ENCODE peak calls at places on chromosomes 7 and 10, in five cellular contexts. J is T-helper 2 cell treated with Interferon-gamma antibody and Interleukin-4, amounts not matched to agents 5 μg/mL and 100 μg/mL, for 36 hours; X is heart right ventricle; F is HCT116; Z is fibroblast of pulmonary artery. H is an unnamed sample.

GRCh38 chr10:85187047-85187446 is 858.7 kb downstream of the CCSER2 start:
- DNase-seq in J (no peak), X (no peak), F (no peak), Z (no peak), H (no peak)

GRCh38 chr7:7181519-7182155 is 707 bp upstream of the C1GALT1 start:
- DNase-seq in J (peak), X (no peak), F (peak), Z (peak), H (peak)

GRCh38 chr10:64261092-64261491 is 739.9 kb downstream of the REEP3 start:
- DNase-seq in J (no peak), X (no peak), F (no peak), Z (no peak), H (no peak)

GRCh38 chr7:107799645-107800264 is 3.3 kb downstream of the SLC26A3 start:
- DNase-seq in J (no peak), X (no peak), F (no peak), Z (no peak), H (no peak)

GRCh38 chr10:77332256-77332655 is 305.4 kb downstream of the KCNMA1 start:
- DNase-seq in J (no peak), X (no peak), F (no peak), Z (no peak), H (no peak)

GRCh38 chr10:119020627-119020946 is 8.9 kb upstream of the NANOS1 start:
- DNase-seq in J (no peak), X (no peak), F (no peak), Z (no peak), H (no peak)

GRCh38 chr10:88027570-88027969 is 164.1 kb downstream of the PTEN start:
- DNase-seq in J (no peak), X (no peak), F (no peak), Z (no peak), H (no peak)

GRCh38 chr7:40972426-40972825 is 730.5 kb downstream of the INHBA start:
- DNase-seq in J (no peak), X (no peak), F (no peak), Z (no peak), H (no peak)

GRCh38 chr10:91521444-91521843 is 111.3 kb downstream of the HECTD2 start:
- DNase-seq in J (no peak), X (no peak), F (no peak), Z (peak), H (no peak)

GRCh38 chr10:110398419-110399162 is 93.9 kb upstream of the SMNDC1 start:
- DNase-seq in J (no peak), X (no peak), F (peak), Z (peak), H (no peak)